ENCODE peak calls at places on chromosomes 7 and 10, in four cellular contexts. One of them, this sample, is unnamed.

GRCh38 chr10:70963271-70963670 is 74.9 kb upstream of the PCBD1 start:
- DNase-seq in CD8-positive, alpha-beta T cell: no peak
- DNase-seq in mesothelial cell of epicardium: no peak
- DNase-seq in activated B cell treated with CpG ODN at 0.5 μM for 24 hours: no peak
- DNase-seq in this sample: no peak

GRCh38 chr10:15518256-15518655 is 147.2 kb upstream of the FAM171A1 start:
- DNase-seq in CD8-positive, alpha-beta T cell: no peak
- DNase-seq in mesothelial cell of epicardium: no peak
- DNase-seq in activated B cell treated with CpG ODN at 0.5 μM for 24 hours: no peak
- DNase-seq in this sample: no peak

GRCh38 chr7:26880852-26881251 is 16.5 kb upstream of the SKAP2 start:
- DNase-seq in CD8-positive, alpha-beta T cell: no peak
- DNase-seq in mesothelial cell of epicardium: no peak
- DNase-seq in activated B cell treated with CpG ODN at 0.5 μM for 24 hours: no peak
- DNase-seq in this sample: no peak

GRCh38 chr7:131105294-131105802 is 222.3 kb upstream of the MKLN1 start:
- DNase-seq in CD8-positive, alpha-beta T cell: no peak
- DNase-seq in mesothelial cell of epicardium: no peak
- DNase-seq in activated B cell treated with CpG ODN at 0.5 μM for 24 hours: no peak
- DNase-seq in this sample: no peak

GRCh38 chr7:55131421-55131929 is 112.7 kb downstream of the EGFR start:
- DNase-seq in CD8-positive, alpha-beta T cell: no peak
- DNase-seq in mesothelial cell of epicardium: no peak
- DNase-seq in activated B cell treated with CpG ODN at 0.5 μM for 24 hours: no peak
- DNase-seq in this sample: no peak

GRCh38 chr7:45179666-45180065 is 22.1 kb downstream of the RAMP3 start:
- DNase-seq in CD8-positive, alpha-beta T cell: no peak
- DNase-seq in mesothelial cell of epicardium: no peak
- DNase-seq in activated B cell treated with CpG ODN at 0.5 μM for 24 hours: no peak
- DNase-seq in this sample: no peak

GRCh38 chr7:124029789-124030188 is 3.1 kb downstream of the TMEM229A start:
- DNase-seq in CD8-positive, alpha-beta T cell: no peak
- DNase-seq in mesothelial cell of epicardium: no peak
- DNase-seq in activated B cell treated with CpG ODN at 0.5 μM for 24 hours: no peak
- DNase-seq in this sample: no peak

GRCh38 chr7:158847451-158847866 is 8.9 kb upstream of the DYNC2I1 start:
- DNase-seq in CD8-positive, alpha-beta T cell: no peak
- DNase-seq in mesothelial cell of epicardium: no peak
- DNase-seq in activated B cell treated with CpG ODN at 0.5 μM for 24 hours: no peak
- DNase-seq in this sample: no peak

GRCh38 chr10:104521901-104522827 is 118.9 kb upstream of the SORCS3 start:
- DNase-seq in CD8-positive, alpha-beta T cell: no peak
- DNase-seq in mesothelial cell of epicardium: no peak
- DNase-seq in activated B cell treated with CpG ODN at 0.5 μM for 24 hours: no peak
- DNase-seq in this sample: no peak

GRCh38 chr10:81130014-81130413 is 592.3 kb downstream of the SH2D4B start:
- DNase-seq in CD8-positive, alpha-beta T cell: no peak
- DNase-seq in mesothelial cell of epicardium: no peak
- DNase-seq in activated B cell treated with CpG ODN at 0.5 μM for 24 hours: no peak
- DNase-seq in this sample: no peak

This sample was measured in GM12864.